ENCODE peak calls at places on chromosomes 13 and 19, in nine cellular contexts. B is psoas muscle; R is stomach; A is CD4-positive, alpha-beta memory T cell; L is endodermal cell; V is tibial artery; Q is MM.1S; I is OCI-LY7; D is Peyer's patch. Z is an unnamed sample.

GRCh38 chr19:13022859-13023636 is 27.8 kb downstream of the NFIX start:
- DNase-seq in B (peak; percentile 93), R (peak; percentile 68), A (no peak), L (peak; percentile 71), V (peak; percentile 90), Q (peak; percentile 73), I (no peak), D (peak; percentile 24), Z (peak; percentile 100)

GRCh38 chr19:279231-279630 is 12.0 kb downstream of the PLPP2 start:
- DNase-seq in B (peak; percentile 11), R (no peak), A (no peak), L (no peak), V (no peak), Q (no peak), I (no peak), D (no peak), Z (no peak)

GRCh38 chr13:27372896-27373295 is 51.5 kb upstream of the GTF3A start:
- DNase-seq in B (no peak), R (peak; percentile 80), A (no peak), L (no peak), V (no peak), Q (no peak), I (no peak), D (no peak), Z (no peak)

GRCh38 chr19:37353968-37354367 is 16.9 kb upstream of the ZNF527 start:
- DNase-seq in B (no peak), R (no peak), A (no peak), L (no peak), V (no peak), Q (no peak), I (no peak), D (no peak), Z (no peak)

GRCh38 chr19:5336195-5336965 is 4.2 kb downstream of the PTPRS start:
- DNase-seq in B (no peak), R (no peak), A (no peak), L (no peak), V (no peak), Q (no peak), I (peak; percentile 48), D (no peak), Z (no peak)

GRCh38 chr19:41355802-41356201 is 2.1 kb upstream of the TGFB1 start:
- DNase-seq in B (no peak), R (no peak), A (no peak), L (no peak), V (no peak), Q (no peak), I (no peak), D (no peak), Z (no peak)

GRCh38 chr19:41276231-41276630 is 12.1 kb downstream of the HNRNPUL1 start:
- DNase-seq in B (no peak), R (no peak), A (no peak), L (no peak), V (no peak), Q (no peak), I (no peak), D (no peak), Z (no peak)

GRCh38 chr13:80630685-80631121 is 289.8 kb upstream of the SPRY2 start:
- DNase-seq in B (no peak), R (no peak), A (no peak), L (no peak), V (peak; percentile 29), Q (no peak), I (no peak), D (no peak), Z (no peak)

GRCh38 chr13:21898990-21899389 is 228.1 kb downstream of the FGF9 start:
- DNase-seq in B (no peak), R (no peak), A (no peak), L (no peak), V (no peak), Q (no peak), I (no peak), D (no peak), Z (no peak)

GRCh38 chr13:21898461-21898860 is 227.6 kb downstream of the FGF9 start:
- DNase-seq in B (no peak), R (no peak), A (no peak), L (no peak), V (no peak), Q (no peak), I (no peak), D (no peak), Z (no peak)

GRCh38 chr13:21901772-21902708 is 231.2 kb downstream of the FGF9 start:
- DNase-seq in B (no peak), R (no peak), A (no peak), L (no peak), V (no peak), Q (no peak), I (no peak), D (no peak), Z (peak; percentile 93)

GRCh38 chr13:21901326-21901725 is 230.5 kb downstream of the FGF9 start:
- DNase-seq in B (no peak), R (no peak), A (no peak), L (no peak), V (no peak), Q (no peak), I (no peak), D (no peak), Z (peak; percentile 70)

GRCh38 chr13:21902709-21903098 is 231.8 kb downstream of the FGF9 start:
- DNase-seq in B (no peak), R (no peak), A (no peak), L (no peak), V (no peak), Q (no peak), I (no peak), D (no peak), Z (no peak)
- H3K36me3 ChIP-seq in B (no peaks in the 10 kb centered on the region), R (no peaks in the 10 kb centered on the region), A (no peaks in the 10 kb centered on the region), L (no peaks in the 10 kb centered on the region), V (no peaks in the 10 kb centered on the region), Q (no peaks in the 10 kb centered on the region), I (no peaks in the 10 kb centered on the region), D (no peaks in the 10 kb centered on the region), Z (no peaks in the 10 kb centered on the region)

GRCh38 chr19:57689750-57690149 is 8.0 kb downstream of the ZNF551 start:
- DNase-seq in B (no peak), R (no peak), A (no peak), L (no peak), V (no peak), Q (no peak), I (no peak), D (no peak), Z (no peak)
- H3K9me3 ChIP-seq in B (peaks cover 85% of the 10 kb centered on the region), R (peaks cover 100% of the 10 kb centered on the region), A (peaks cover 62% of the 10 kb centered on the region), L (peaks cover 60% of the 10 kb centered on the region), V (peaks cover 14% of the 10 kb centered on the region), Q (no peaks in the 10 kb centered on the region), I (peaks cover 45% of the 10 kb centered on the region), D (peaks cover 19% of the 10 kb centered on the region), Z (peaks cover 61% of the 10 kb centered on the region)

GRCh38 chr19:19649159-19649558 is 5.7 kb upstream of the GMIP start:
- DNase-seq in B (no peak), R (no peak), A (no peak), L (no peak), V (no peak), Q (no peak), I (no peak), D (no peak), Z (no peak)

GRCh38 chr19:19649580-19649995 is 6.1 kb upstream of the GMIP start:
- DNase-seq in B (no peak), R (no peak), A (peak; percentile 33), L (no peak), V (no peak), Q (no peak), I (no peak), D (no peak), Z (no peak)

GRCh38 chr19:19650331-19650730 is 6.9 kb upstream of the GMIP start:
- DNase-seq in B (no peak), R (no peak), A (peak; percentile 5), L (no peak), V (no peak), Q (no peak), I (no peak), D (no peak), Z (no peak)

GRCh38 chr19:19645233-19645870 is 1.9 kb upstream of the GMIP start:
- DNase-seq in B (no peak), R (no peak), A (no peak), L (no peak), V (no peak), Q (no peak), I (no peak), D (no peak), Z (no peak)

GRCh38 chr19:19647037-19647835 is 3.8 kb upstream of the GMIP start:
- DNase-seq in B (no peak), R (no peak), A (no peak), L (no peak), V (no peak), Q (no peak), I (no peak), D (no peak), Z (no peak)
- H3K36me3 ChIP-seq in B (peaks cover 82% of the 10 kb centered on the region), R (peaks cover 79% of the 10 kb centered on the region), A (peaks cover 42% of the 10 kb centered on the region), L (peaks cover 56% of the 10 kb centered on the region), V (peaks cover 60% of the 10 kb centered on the region), Q (no peaks in the 10 kb centered on the region), I (peaks cover 74% of the 10 kb centered on the region), D (peaks cover 65% of the 10 kb centered on the region), Z (peaks cover 71% of the 10 kb centered on the region)

GRCh38 chr19:55488986-55489710 is 912 bp downstream of the SSC5D start:
- DNase-seq in B (no peak), R (no peak), A (no peak), L (peak; percentile 55), V (no peak), Q (no peak), I (no peak), D (no peak), Z (no peak)

GRCh38 chr19:55486971-55487883 is 1.0 kb upstream of the SSC5D start:
- DNase-seq in B (peak; percentile 85), R (no peak), A (peak; percentile 68), L (peak; percentile 78), V (peak; percentile 77), Q (no peak), I (no peak), D (no peak), Z (peak; percentile 99)

GRCh38 chr19:55486043-55486970 is 1.3 kb downstream of the NAT14 start:
- DNase-seq in B (peak; percentile 65), R (no peak), A (no peak), L (peak; percentile 74), V (no peak), Q (no peak), I (no peak), D (no peak), Z (no peak)

GRCh38 chr19:55489711-55490477 is 1.7 kb downstream of the SSC5D start:
- DNase-seq in B (no peak), R (no peak), A (no peak), L (no peak), V (no peak), Q (no peak), I (no peak), D (no peak), Z (peak; percentile 42)

DNA sequence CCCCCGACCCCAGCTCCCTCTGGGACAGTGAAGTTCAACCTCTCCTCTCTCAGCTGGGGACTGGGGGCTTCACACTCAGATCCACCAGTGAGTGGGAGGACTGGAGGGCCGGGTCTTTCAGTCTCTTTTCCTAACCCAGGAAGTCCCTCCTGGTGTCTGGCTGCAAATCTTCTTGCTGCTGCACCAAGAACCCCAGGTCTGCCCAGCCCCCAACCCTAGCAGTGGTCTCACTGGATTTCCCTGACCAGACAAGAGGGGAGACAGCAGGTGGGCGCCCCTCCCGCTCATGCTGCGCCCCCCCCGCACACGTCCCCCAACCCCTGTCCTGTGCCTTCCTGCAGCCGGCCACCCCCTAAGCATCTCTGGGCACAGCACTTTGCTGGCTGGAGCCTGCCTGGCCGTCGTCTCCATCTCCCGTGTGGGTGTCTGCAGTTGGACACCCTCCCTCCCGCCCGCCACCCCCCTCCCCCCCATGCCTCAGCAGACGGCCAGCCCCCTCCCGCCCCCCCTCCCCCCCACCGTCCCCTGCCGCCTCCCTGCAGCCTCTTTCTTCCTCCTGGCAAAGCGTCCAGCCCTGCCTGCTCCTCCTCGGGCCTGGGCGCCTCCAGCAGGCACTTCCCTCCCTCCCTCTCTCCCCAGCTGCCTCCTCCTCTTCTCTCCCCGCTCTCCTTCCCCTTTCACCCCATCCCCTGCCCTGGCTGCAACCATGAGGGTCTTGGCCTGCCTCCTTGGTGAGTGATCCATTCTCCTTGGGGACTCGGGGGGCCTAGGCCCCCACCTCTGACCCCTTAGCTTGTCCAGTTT is at the start of gene SSC5D:
- DNase-seq in B (peak; percentile 65), R (no peak), A (no peak), L (peak; percentile 69), V (no peak), Q (no peak), I (no peak), D (no peak), Z (peak; percentile 79)
- H3K9me3 ChIP-seq in B (no peaks in the 10 kb centered on the region), R (no peaks in the 10 kb centered on the region), A (no peaks in the 10 kb centered on the region), L (no peaks in the 10 kb centered on the region), V (no peaks in the 10 kb centered on the region), Q (no peaks in the 10 kb centered on the region), I (no peaks in the 10 kb centered on the region), D (no peaks in the 10 kb centered on the region), Z (no peaks in the 10 kb centered on the region)